ENCODE peak calls at places on chromosomes 6 and 20, in ten cellular contexts. One of them, this sample, is unnamed.

GRCh38 chr6:36677059-36677749 is 1.3 kb upstream of the CDKN1A start:
- DNase-seq in A549: no peak
- DNase-seq in GM18507: no peak
- DNase-seq in EH: peak
- DNase-seq in left ventricle myocardium superior: no peak
- DNase-seq in RPMI7951: no peak
- DNase-seq in dermis blood vessel endothelial cell: peak
- DNase-seq in mucosa of descending colon: no peak
- DNase-seq in NCI-H1436: no peak
- DNase-seq in NCI-H1417: peak
- DNase-seq in this sample: no peak

GRCh38 chr6:26016326-26017275 is 54.0 kb downstream of the TRIM38 start:
- DNase-seq in A549: no peak
- DNase-seq in GM18507: no peak
- DNase-seq in EH: peak
- DNase-seq in left ventricle myocardium superior: peak
- DNase-seq in RPMI7951: peak
- DNase-seq in dermis blood vessel endothelial cell: no peak
- DNase-seq in mucosa of descending colon: no peak
- DNase-seq in NCI-H1436: no peak
- DNase-seq in NCI-H1417: no peak
- DNase-seq in this sample: no peak

GRCh38 chr6:134436950-134437349 is 119.0 kb upstream of the SGK1 start:
- DNase-seq in A549: no peak
- DNase-seq in GM18507: no peak
- DNase-seq in EH: peak
- DNase-seq in left ventricle myocardium superior: no peak
- DNase-seq in RPMI7951: no peak
- DNase-seq in dermis blood vessel endothelial cell: no peak
- DNase-seq in mucosa of descending colon: no peak
- DNase-seq in NCI-H1436: no peak
- DNase-seq in NCI-H1417: no peak
- DNase-seq in this sample: no peak

GRCh38 chr20:39453890-39454289 is 491.7 kb downstream of the DHX35 start:
- DNase-seq in A549: no peak
- DNase-seq in GM18507: no peak
- DNase-seq in EH: no peak
- DNase-seq in left ventricle myocardium superior: no peak
- DNase-seq in RPMI7951: no peak
- DNase-seq in dermis blood vessel endothelial cell: no peak
- DNase-seq in mucosa of descending colon: no peak
- DNase-seq in NCI-H1436: no peak
- DNase-seq in NCI-H1417: peak
- DNase-seq in this sample: no peak

GRCh38 chr6:43733471-43734293 is 36.3 kb upstream of the VEGFA start:
- DNase-seq in A549: no peak
- DNase-seq in GM18507: peak
- DNase-seq in EH: no peak
- DNase-seq in left ventricle myocardium superior: no peak
- DNase-seq in RPMI7951: no peak
- DNase-seq in dermis blood vessel endothelial cell: peak
- DNase-seq in mucosa of descending colon: no peak
- DNase-seq in NCI-H1436: no peak
- DNase-seq in NCI-H1417: no peak
- DNase-seq in this sample: no peak

GRCh38 chr6:100719883-100720682 is 161.0 kb downstream of the ASCC3 start:
- DNase-seq in A549: peak
- DNase-seq in GM18507: no peak
- DNase-seq in EH: peak
- DNase-seq in left ventricle myocardium superior: no peak
- DNase-seq in RPMI7951: peak
- DNase-seq in dermis blood vessel endothelial cell: peak
- DNase-seq in mucosa of descending colon: no peak
- DNase-seq in NCI-H1436: no peak
- DNase-seq in NCI-H1417: no peak
- DNase-seq in this sample: no peak

GRCh38 chr20:59125909-59126308 is 37.7 kb upstream of the ZNF831 start:
- DNase-seq in A549: no peak
- DNase-seq in GM18507: no peak
- DNase-seq in EH: no peak
- DNase-seq in left ventricle myocardium superior: no peak
- DNase-seq in RPMI7951: no peak
- DNase-seq in dermis blood vessel endothelial cell: no peak
- DNase-seq in mucosa of descending colon: no peak
- DNase-seq in NCI-H1436: no peak
- DNase-seq in NCI-H1417: no peak
- DNase-seq in this sample: no peak

GRCh38 chr20:6504826-6505225 is 262.7 kb upstream of the BMP2 start:
- DNase-seq in A549: no peak
- DNase-seq in GM18507: no peak
- DNase-seq in EH: no peak
- DNase-seq in left ventricle myocardium superior: no peak
- DNase-seq in RPMI7951: peak
- DNase-seq in dermis blood vessel endothelial cell: no peak
- DNase-seq in mucosa of descending colon: no peak
- DNase-seq in NCI-H1436: no peak
- DNase-seq in NCI-H1417: no peak
- DNase-seq in this sample: no peak

GRCh38 chr20:36465109-36466080 is 75.9 kb upstream of the MYL9 start:
- DNase-seq in A549: peak
- DNase-seq in GM18507: no peak
- DNase-seq in EH: peak
- DNase-seq in left ventricle myocardium superior: peak
- DNase-seq in RPMI7951: peak
- DNase-seq in dermis blood vessel endothelial cell: peak
- DNase-seq in mucosa of descending colon: peak
- DNase-seq in NCI-H1436: no peak
- DNase-seq in NCI-H1417: no peak
- DNase-seq in this sample: no peak

GRCh38 chr6:137223370-137224131 is 4.4 kb upstream of the IFNGR1 start:
- DNase-seq in A549: peak
- DNase-seq in GM18507: no peak
- DNase-seq in EH: peak
- DNase-seq in left ventricle myocardium superior: no peak
- DNase-seq in RPMI7951: no peak
- DNase-seq in dermis blood vessel endothelial cell: peak
- DNase-seq in mucosa of descending colon: peak
- DNase-seq in NCI-H1436: no peak
- DNase-seq in NCI-H1417: no peak
- DNase-seq in this sample: no peak

GRCh38 chr20:61387204-61387958 is 135.3 kb downstream of the CDH4 start:
- DNase-seq in A549: peak
- DNase-seq in GM18507: no peak
- DNase-seq in EH: peak
- DNase-seq in left ventricle myocardium superior: peak
- DNase-seq in RPMI7951: peak
- DNase-seq in dermis blood vessel endothelial cell: peak
- DNase-seq in mucosa of descending colon: peak
- DNase-seq in NCI-H1436: no peak
- DNase-seq in NCI-H1417: peak
- DNase-seq in this sample: peak

GRCh38 chr6:71466362-71466761 is 177.8 kb downstream of the OGFRL1 start:
- DNase-seq in A549: no peak
- DNase-seq in GM18507: no peak
- DNase-seq in EH: no peak
- DNase-seq in left ventricle myocardium superior: no peak
- DNase-seq in RPMI7951: peak
- DNase-seq in dermis blood vessel endothelial cell: peak
- DNase-seq in mucosa of descending colon: no peak
- DNase-seq in NCI-H1436: no peak
- DNase-seq in NCI-H1417: no peak
- DNase-seq in this sample: no peak

GRCh38 chr6:135586388-135586787 is 88.8 kb upstream of the AHI1 start:
- DNase-seq in A549: no peak
- DNase-seq in GM18507: no peak
- DNase-seq in EH: no peak
- DNase-seq in left ventricle myocardium superior: no peak
- DNase-seq in RPMI7951: no peak
- DNase-seq in dermis blood vessel endothelial cell: no peak
- DNase-seq in mucosa of descending colon: no peak
- DNase-seq in NCI-H1436: no peak
- DNase-seq in NCI-H1417: no peak
- DNase-seq in this sample: no peak

GRCh38 chr6:36443951-36444428 is 1.2 kb downstream of the KCTD20 start:
- DNase-seq in A549: peak
- DNase-seq in GM18507: no peak
- DNase-seq in EH: peak
- DNase-seq in left ventricle myocardium superior: no peak
- DNase-seq in RPMI7951: no peak
- DNase-seq in dermis blood vessel endothelial cell: peak
- DNase-seq in mucosa of descending colon: no peak
- DNase-seq in NCI-H1436: peak
- DNase-seq in NCI-H1417: peak
- DNase-seq in this sample: no peak

GRCh38 chr6:11066505-11067347 is 22.6 kb upstream of the ELOVL2 start:
- DNase-seq in A549: no peak
- DNase-seq in GM18507: no peak
- DNase-seq in EH: no peak
- DNase-seq in left ventricle myocardium superior: no peak
- DNase-seq in RPMI7951: no peak
- DNase-seq in dermis blood vessel endothelial cell: no peak
- DNase-seq in mucosa of descending colon: no peak
- DNase-seq in NCI-H1436: no peak
- DNase-seq in NCI-H1417: no peak
- DNase-seq in this sample: no peak

GRCh38 chr6:132228894-132229293 is 172.4 kb downstream of the MOXD1 start:
- DNase-seq in A549: no peak
- DNase-seq in GM18507: no peak
- DNase-seq in EH: peak
- DNase-seq in left ventricle myocardium superior: no peak
- DNase-seq in RPMI7951: peak
- DNase-seq in dermis blood vessel endothelial cell: no peak
- DNase-seq in mucosa of descending colon: no peak
- DNase-seq in NCI-H1436: no peak
- DNase-seq in NCI-H1417: no peak
- DNase-seq in this sample: no peak

GRCh38 chr20:53598140-53599038 is 4.8 kb upstream of the ZNF217 start:
- DNase-seq in A549: no peak
- DNase-seq in GM18507: no peak
- DNase-seq in EH: no peak
- DNase-seq in left ventricle myocardium superior: no peak
- DNase-seq in RPMI7951: no peak
- DNase-seq in dermis blood vessel endothelial cell: no peak
- DNase-seq in mucosa of descending colon: peak
- DNase-seq in NCI-H1436: no peak
- DNase-seq in NCI-H1417: no peak
- DNase-seq in this sample: no peak

GRCh38 chr6:2073476-2073875 is 171.9 kb downstream of the GMDS start:
- DNase-seq in A549: no peak
- DNase-seq in GM18507: no peak
- DNase-seq in EH: no peak
- DNase-seq in left ventricle myocardium superior: no peak
- DNase-seq in RPMI7951: no peak
- DNase-seq in dermis blood vessel endothelial cell: no peak
- DNase-seq in mucosa of descending colon: no peak
- DNase-seq in NCI-H1436: no peak
- DNase-seq in NCI-H1417: no peak
- DNase-seq in this sample: no peak

GRCh38 chr20:22921595-22922421 is 113.3 kb upstream of the SSTR4 start:
- DNase-seq in A549: peak
- DNase-seq in GM18507: no peak
- DNase-seq in EH: peak
- DNase-seq in left ventricle myocardium superior: no peak
- DNase-seq in RPMI7951: peak
- DNase-seq in dermis blood vessel endothelial cell: peak
- DNase-seq in mucosa of descending colon: no peak
- DNase-seq in NCI-H1436: no peak
- DNase-seq in NCI-H1417: no peak
- DNase-seq in this sample: no peak

GRCh38 chr6:129498950-129499870 is 210.8 kb downstream of the ARHGAP18 start:
- DNase-seq in A549: peak
- DNase-seq in GM18507: peak
- DNase-seq in EH: peak
- DNase-seq in left ventricle myocardium superior: no peak
- DNase-seq in RPMI7951: peak
- DNase-seq in dermis blood vessel endothelial cell: peak
- DNase-seq in mucosa of descending colon: peak
- DNase-seq in NCI-H1436: no peak
- DNase-seq in NCI-H1417: peak
- DNase-seq in this sample: no peak

GRCh38 chr20:57414867-57415592 is 23.8 kb downstream of the RBM38 start:
- DNase-seq in A549: no peak
- DNase-seq in GM18507: no peak
- DNase-seq in EH: no peak
- DNase-seq in left ventricle myocardium superior: peak
- DNase-seq in RPMI7951: peak
- DNase-seq in dermis blood vessel endothelial cell: no peak
- DNase-seq in mucosa of descending colon: no peak
- DNase-seq in NCI-H1436: no peak
- DNase-seq in NCI-H1417: peak
- DNase-seq in this sample: no peak

GRCh38 chr6:124551711-124552233 is 410.5 kb upstream of the RNF217 start:
- DNase-seq in A549: no peak
- DNase-seq in GM18507: no peak
- DNase-seq in EH: no peak
- DNase-seq in left ventricle myocardium superior: no peak
- DNase-seq in RPMI7951: no peak
- DNase-seq in dermis blood vessel endothelial cell: no peak
- DNase-seq in mucosa of descending colon: no peak
- DNase-seq in NCI-H1436: no peak
- DNase-seq in NCI-H1417: no peak
- DNase-seq in this sample: no peak

GRCh38 chr6:34657307-34657978 is 39.1 kb downstream of the ILRUN start:
- DNase-seq in A549: peak
- DNase-seq in GM18507: no peak
- DNase-seq in EH: peak
- DNase-seq in left ventricle myocardium superior: no peak
- DNase-seq in RPMI7951: peak
- DNase-seq in dermis blood vessel endothelial cell: peak
- DNase-seq in mucosa of descending colon: peak
- DNase-seq in NCI-H1436: no peak
- DNase-seq in NCI-H1417: peak
- DNase-seq in this sample: no peak

GRCh38 chr6:159720708-159721107 is 6.6 kb upstream of the WTAP start:
- DNase-seq in A549: peak
- DNase-seq in GM18507: peak
- DNase-seq in EH: peak
- DNase-seq in left ventricle myocardium superior: no peak
- DNase-seq in RPMI7951: no peak
- DNase-seq in dermis blood vessel endothelial cell: peak
- DNase-seq in mucosa of descending colon: peak
- DNase-seq in NCI-H1436: no peak
- DNase-seq in NCI-H1417: peak
- DNase-seq in this sample: no peak

GRCh38 chr20:53914091-53914860 is 156.1 kb downstream of the BCAS1 start:
- DNase-seq in A549: no peak
- DNase-seq in GM18507: no peak
- DNase-seq in EH: peak
- DNase-seq in left ventricle myocardium superior: no peak
- DNase-seq in RPMI7951: peak
- DNase-seq in dermis blood vessel endothelial cell: no peak
- DNase-seq in mucosa of descending colon: peak
- DNase-seq in NCI-H1436: no peak
- DNase-seq in NCI-H1417: no peak
- DNase-seq in this sample: no peak

This sample was measured in NCI-H187.